ENCODE peak calls at places on chromosomes 7 and 10, in four cellular contexts. One of them, this sample, is unnamed.

GRCh38 chr10:60473557-60473956 is 83.9 kb upstream of the ANK3 start:
- DNase-seq in HepG2: peak; percentile 18
- DNase-seq in WTC11: no peak
- DNase-seq in K562: no peak
- DNase-seq in this sample: no peak

GRCh38 chr7:114922652-114923402 is 933 bp downstream of the MDFIC start:
- DNase-seq in HepG2: no peak
- DNase-seq in WTC11: peak; percentile 23
- DNase-seq in K562: no peak
- DNase-seq in this sample: peak; percentile 46

GRCh38 chr7:4943297-4943696 is 15.7 kb downstream of the MMD2 start:
- DNase-seq in WTC11: no peak
- DNase-seq in K562: no peak
- DNase-seq in HepG2: no peak
- DNase-seq in this sample: no peak

GRCh38 chr10:58743466-58744115 is 230.9 kb downstream of the BICC1 start:
- DNase-seq in K562: no peak
- DNase-seq in WTC11: peak; percentile 16
- DNase-seq in HepG2: no peak
- DNase-seq in this sample: peak; percentile 19

GRCh38 chr10:6292741-6293151 is 90.0 kb downstream of the PFKFB3 start:
- DNase-seq in K562: no peak
- DNase-seq in HepG2: no peak
- DNase-seq in WTC11: no peak
- DNase-seq in this sample: peak; percentile 25

GRCh38 chr10:131315343-131315742 is 3.8 kb upstream of the TCERG1L start:
- DNase-seq in K562: no peak
- DNase-seq in WTC11: no peak
- DNase-seq in HepG2: no peak
- DNase-seq in this sample: no peak

GRCh38 chr10:71621263-71621751 is 98.3 kb downstream of the C10orf105 start:
- DNase-seq in K562: no peak
- DNase-seq in WTC11: peak; percentile 31
- DNase-seq in HepG2: no peak
- DNase-seq in this sample: no peak

GRCh38 chr10:73413108-73413527 is 740 bp downstream of the ANXA7 start:
- DNase-seq in WTC11: peak; percentile 20
- DNase-seq in K562: peak; percentile 58
- DNase-seq in HepG2: peak; percentile 81
- DNase-seq in this sample: peak; percentile 60

GRCh38 chr7:98626393-98627061 is 9.4 kb downstream of the NPTX2 start:
- DNase-seq in K562: no peak
- DNase-seq in WTC11: peak; percentile 53
- DNase-seq in HepG2: no peak
- DNase-seq in this sample: no peak

GRCh38 chr7:38232475-38233366 is 40.7 kb downstream of the TARP start:
- DNase-seq in WTC11: no peak
- DNase-seq in K562: no peak
- DNase-seq in HepG2: no peak
- DNase-seq in this sample: no peak

GRCh38 chr10:13776861-13777301 is 190.1 kb downstream of the PRPF18 start:
- DNase-seq in K562: no peak
- DNase-seq in HepG2: no peak
- DNase-seq in WTC11: no peak
- DNase-seq in this sample: no peak

GRCh38 chr10:61635946-61636345 is 26.8 kb upstream of the CABCOCO1 start:
- DNase-seq in HepG2: no peak
- DNase-seq in K562: no peak
- DNase-seq in WTC11: no peak
- DNase-seq in this sample: no peak

DNA sequence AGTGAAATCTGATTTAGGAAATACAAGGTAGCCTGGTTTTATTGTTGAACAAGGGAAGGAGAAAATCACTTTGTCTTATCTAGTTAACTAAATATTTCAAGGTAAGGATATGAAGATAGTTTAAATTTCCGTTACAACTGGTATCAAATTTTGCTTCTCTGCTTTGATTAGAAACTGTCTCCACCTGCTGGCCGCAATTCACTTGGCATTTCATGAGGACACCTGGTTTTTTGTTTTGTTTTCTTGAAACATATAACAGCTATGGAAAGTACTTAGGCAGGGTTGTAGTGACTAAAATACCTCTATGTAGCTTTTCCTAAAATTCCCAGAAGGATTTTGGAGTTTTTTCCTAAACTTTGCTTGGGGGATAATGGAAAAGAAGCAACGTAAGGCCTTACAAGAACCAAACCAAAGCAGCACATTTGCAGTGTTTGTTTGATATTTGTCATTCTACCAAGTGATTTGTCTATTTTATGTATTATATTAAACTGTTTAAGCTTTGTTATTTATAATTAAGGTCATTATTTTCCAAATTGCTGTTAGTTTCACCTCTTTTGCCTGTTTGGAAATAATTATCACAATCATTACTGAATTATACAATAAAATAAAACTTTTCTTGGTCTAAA is 73.6 kb downstream of the AHCYL2 start:
- DNase-seq in K562: peak; percentile 42
- DNase-seq in HepG2: peak; percentile 36
- DNase-seq in WTC11: peak; percentile 50
- DNase-seq in this sample: peak; percentile 42
- TF ChIP-seq ELF4 in K562: no peak
- TF ChIP-seq ELF4 in HepG2: no peak
- TF ChIP-seq ELF4 in WTC11: no peak
- TF ChIP-seq ELF4 in this sample: no peak

GRCh38 chr7:1923409-1924053 is 253.5 kb downstream of the ELFN1 start:
- DNase-seq in K562: no peak
- DNase-seq in WTC11: no peak
- DNase-seq in HepG2: no peak
- DNase-seq in this sample: no peak

GRCh38 chr7:1920266-1920681 is 250.2 kb downstream of the ELFN1 start:
- DNase-seq in K562: no peak
- DNase-seq in HepG2: no peak
- DNase-seq in WTC11: no peak
- DNase-seq in this sample: no peak

GRCh38 chr7:1920886-1921285 is 250.8 kb downstream of the ELFN1 start:
- DNase-seq in WTC11: no peak
- DNase-seq in K562: no peak
- DNase-seq in HepG2: no peak
- DNase-seq in this sample: no peak

GRCh38 chr7:1922870-1923236 is 252.8 kb downstream of the ELFN1 start:
- DNase-seq in WTC11: no peak
- DNase-seq in HepG2: no peak
- DNase-seq in K562: no peak
- DNase-seq in this sample: no peak

GRCh38 chr7:1922071-1922869 is 252.2 kb downstream of the ELFN1 start:
- DNase-seq in WTC11: no peak
- DNase-seq in K562: no peak
- DNase-seq in HepG2: no peak
- DNase-seq in this sample: no peak
- TF ChIP-seq ELF4 in WTC11: no peak
- TF ChIP-seq ELF4 in K562: no peak
- TF ChIP-seq ELF4 in HepG2: no peak
- TF ChIP-seq ELF4 in this sample: no peak

GRCh38 chr10:79239930-79240713 is 107.1 kb upstream of the PPIF start:
- DNase-seq in WTC11: peak; percentile 70
- DNase-seq in K562: peak; percentile 51
- DNase-seq in HepG2: no peak
- DNase-seq in this sample: no peak
- TF ChIP-seq ELF4 in WTC11: no peak
- TF ChIP-seq ELF4 in K562: no peak
- TF ChIP-seq ELF4 in HepG2: no peak
- TF ChIP-seq ELF4 in this sample: no peak

GRCh38 chr10:34655286-34656170 is 159.6 kb downstream of the PARD3 start:
- DNase-seq in HepG2: peak; percentile 63
- DNase-seq in WTC11: peak; percentile 57
- DNase-seq in K562: peak; percentile 47
- DNase-seq in this sample: peak; percentile 23
- TF ChIP-seq ELF4 in HepG2: no peak
- TF ChIP-seq ELF4 in WTC11: no peak
- TF ChIP-seq ELF4 in K562: no peak
- TF ChIP-seq ELF4 in this sample: no peak

This sample was measured in HEK293T.